ENCODE peak calls at places on chromosomes 6 and 20, in nine cellular contexts. M is prostate gland; Z is effector CD4-positive, alpha-beta T cell; O is AG10803; P is T follicular helper cell; F is bronchial epithelial cell; Y is NCI-H1105; G is CD8-positive, alpha-beta memory T cell; C is fibroblast of mammary gland. B is an unnamed sample.

GRCh38 chr6:27503436-27504030 is 30.6 kb upstream of the ZNF184 start:
- DNase-seq in M (peak; percentile 43), Z (peak; percentile 67), O (peak; percentile 72), P (peak; percentile 67), F (peak; percentile 69), Y (peak; percentile 62), G (peak; percentile 81), C (peak; percentile 83), B (peak; percentile 71)

GRCh38 chr6:112231609-112232060 is 22.7 kb downstream of the LAMA4 start:
- DNase-seq in M (no peak), Z (no peak), O (peak; percentile 64), P (no peak), F (peak; percentile 64), Y (peak; percentile 69), G (no peak), C (peak; percentile 85), B (no peak)

GRCh38 chr6:17045581-17046322 is 56.1 kb upstream of the STMND1 start:
- DNase-seq in M (no peak), Z (no peak), O (peak; percentile 95), P (no peak), F (no peak), Y (no peak), G (no peak), C (peak; percentile 52), B (no peak)

GRCh38 chr6:2738373-2738979 is 12.2 kb downstream of the MYLK4 start:
- DNase-seq in M (peak; percentile 43), Z (peak; percentile 41), O (peak; percentile 62), P (peak; percentile 41), F (peak; percentile 56), Y (peak; percentile 38), G (peak; percentile 40), C (peak; percentile 56), B (peak; percentile 25)

GRCh38 chr6:25232478-25232877 is 46.7 kb upstream of the CARMIL1 start:
- DNase-seq in M (no peak), Z (no peak), O (peak; percentile 86), P (no peak), F (no peak), Y (no peak), G (no peak), C (peak; percentile 94), B (no peak)

GRCh38 chr6:167049275-167049674 is 50.1 kb downstream of the CEP43 start:
- DNase-seq in M (no peak), Z (no peak), O (no peak), P (no peak), F (no peak), Y (no peak), G (no peak), C (no peak), B (no peak)

GRCh38 chr6:39047434-39048327 is 900 bp upstream of the GLP1R start:
- DNase-seq in M (no peak), Z (no peak), O (no peak), P (no peak), F (no peak), Y (no peak), G (no peak), C (no peak), B (no peak)

GRCh38 chr6:21767891-21768659 is 174.5 kb downstream of the SOX4 start:
- DNase-seq in M (no peak), Z (no peak), O (peak; percentile 76), P (no peak), F (peak; percentile 81), Y (no peak), G (no peak), C (peak; percentile 77), B (no peak)

GRCh38 chr6:70281923-70282902 is 20.7 kb downstream of the COL9A1 start:
- DNase-seq in M (no peak), Z (no peak), O (no peak), P (no peak), F (no peak), Y (no peak), G (no peak), C (no peak), B (no peak)

GRCh38 chr6:133809406-133809805 is 79.5 kb upstream of the TCF21 start:
- DNase-seq in M (no peak), Z (no peak), O (peak; percentile 73), P (no peak), F (peak; percentile 57), Y (no peak), G (no peak), C (peak; percentile 53), B (no peak)

GRCh38 chr6:170584954-170585498 is 589 bp upstream of the PDCD2 start:
- DNase-seq in M (no peak), Z (no peak), O (no peak), P (no peak), F (peak; percentile 41), Y (no peak), G (no peak), C (no peak), B (no peak)

GRCh38 chr6:107320126-107320525 is 139.2 kb downstream of the PDSS2 start:
- DNase-seq in M (no peak), Z (no peak), O (peak; percentile 56), P (no peak), F (no peak), Y (no peak), G (no peak), C (peak; percentile 78), B (no peak)

GRCh38 chr6:42450314-42451145 is 1.2 kb downstream of the TRERF1 start:
- DNase-seq in M (peak; percentile 35), Z (no peak), O (no peak), P (no peak), F (peak; percentile 5), Y (no peak), G (peak; percentile 31), C (no peak), B (no peak)

GRCh38 chr20:61857414-61857775 is 208.3 kb downstream of the TAF4 start:
- DNase-seq in M (no peak), Z (no peak), O (no peak), P (no peak), F (no peak), Y (no peak), G (no peak), C (no peak), B (no peak)

GRCh38 chr6:140079328-140079727 is 704.9 kb upstream of the CITED2 start:
- DNase-seq in M (no peak), Z (no peak), O (peak; percentile 23), P (no peak), F (no peak), Y (no peak), G (no peak), C (peak; percentile 39), B (no peak)